ENCODE peak calls at places on chromosomes 1 and 21, in ten cellular contexts. M is cardiac fibroblast; H is activated naive CD4-positive, alpha-beta T cell; U is A172; S is GM04503; Y is HFFc6; I is caudate nucleus; F is naive thymus-derived CD4-positive, alpha-beta T cell; O is natural killer cell; V is right atrium auricular region. E is an unnamed sample.

GRCh38 chr1:87120779-87121178 is 206.3 kb downstream of the HS2ST1 start:
- DNase-seq in M (no peak), H (no peak), U (no peak), S (no peak), Y (no peak), I (no peak), F (no peak), O (no peak), V (no peak), E (no peak)

GRCh38 chr1:203402609-203403337 is 51.9 kb upstream of the FMOD start:
- DNase-seq in M (peak; percentile 86), H (no peak), U (peak; percentile 41), S (peak; percentile 83), Y (peak; percentile 77), I (no peak), F (no peak), O (no peak), V (no peak), E (no peak)

GRCh38 chr1:47776554-47777156 is 220.5 kb downstream of the TRABD2B start:
- DNase-seq in M (no peak), H (no peak), U (no peak), S (no peak), Y (no peak), I (no peak), F (no peak), O (no peak), V (no peak), E (no peak)

GRCh38 chr21:18430341-18430740 is 26.8 kb upstream of the TMPRSS15 start:
- DNase-seq in M (no peak), H (no peak), U (no peak), S (no peak), Y (no peak), I (no peak), F (no peak), O (no peak), V (no peak), E (no peak)

GRCh38 chr1:76425843-76426145 is 351.2 kb downstream of the ST6GALNAC3 start:
- DNase-seq in M (peak; percentile 69), H (no peak), U (peak; percentile 0), S (no peak), Y (peak; percentile 5), I (no peak), F (no peak), O (no peak), V (no peak), E (no peak)

GRCh38 chr1:245051349-245052221 is 103.2 kb upstream of the KIF26B start:
- DNase-seq in M (peak; percentile 81), H (no peak), U (no peak), S (no peak), Y (no peak), I (no peak), F (no peak), O (no peak), V (peak; percentile 74), E (no peak)

GRCh38 chr1:99766378-99766800 is at the start of gene FRRS1:
- DNase-seq in M (peak; percentile 80), H (no peak), U (peak; percentile 75), S (peak; percentile 10), Y (peak; percentile 8), I (no peak), F (peak; percentile 40), O (no peak), V (peak; percentile 75), E (peak; percentile 81)

GRCh38 chr21:28066051-28066450 is 926.6 kb downstream of the LTN1 start:
- DNase-seq in M (peak; percentile 36), H (no peak), U (no peak), S (no peak), Y (no peak), I (no peak), F (no peak), O (no peak), V (no peak), E (no peak)

GRCh38 chr1:204868340-204868700 is 2.3 kb upstream of the NFASC start:
- DNase-seq in M (no peak), H (no peak), U (no peak), S (no peak), Y (no peak), I (no peak), F (no peak), O (no peak), V (no peak), E (no peak)

GRCh38 chr1:205229399-205229861 is 1.7 kb downstream of the TMCC2 start:
- DNase-seq in M (peak; percentile 54), H (no peak), U (peak; percentile 64), S (no peak), Y (peak; percentile 26), I (peak; percentile 92), F (peak; percentile 69), O (no peak), V (no peak), E (peak; percentile 87)

GRCh38 chr1:85134583-85135455 is 66.0 kb downstream of the SYDE2 start:
- DNase-seq in M (peak; percentile 11), H (no peak), U (no peak), S (no peak), Y (peak; percentile 71), I (peak; percentile 1), F (no peak), O (no peak), V (no peak), E (no peak)

GRCh38 chr1:99570486-99571089 is 75.3 kb upstream of the PALMD start:
- DNase-seq in M (no peak), H (no peak), U (peak; percentile 25), S (no peak), Y (no peak), I (no peak), F (no peak), O (no peak), V (no peak), E (no peak)

GRCh38 chr1:21553116-21553926 is 44.1 kb downstream of the ALPL start:
- DNase-seq in M (peak; percentile 55), H (no peak), U (no peak), S (no peak), Y (peak; percentile 35), I (no peak), F (no peak), O (no peak), V (no peak), E (no peak)

GRCh38 chr1:234768171-234768568 is 158.2 kb upstream of the IRF2BP2 start:
- DNase-seq in M (no peak), H (no peak), U (no peak), S (no peak), Y (no peak), I (no peak), F (no peak), O (no peak), V (peak; percentile 50), E (peak; percentile 62)

GRCh38 chr1:221487781-221488520 is 253.9 kb downstream of the DUSP10 start:
- DNase-seq in M (peak; percentile 22), H (no peak), U (peak; percentile 90), S (no peak), Y (peak; percentile 72), I (no peak), F (no peak), O (no peak), V (no peak), E (no peak)

GRCh38 chr1:228062085-228062791 is 20.3 kb upstream of the ARF1 start:
- DNase-seq in M (no peak), H (no peak), U (no peak), S (no peak), Y (no peak), I (no peak), F (no peak), O (no peak), V (no peak), E (no peak)

GRCh38 chr1:198179556-198179981 is 22.8 kb downstream of the NEK7 start:
- DNase-seq in M (peak; percentile 45), H (no peak), U (peak; percentile 46), S (no peak), Y (no peak), I (no peak), F (peak; percentile 40), O (no peak), V (no peak), E (no peak)

GRCh38 chr1:215720121-215720520 is 153.0 kb downstream of the KCTD3 start:
- DNase-seq in M (peak; percentile 49), H (no peak), U (no peak), S (no peak), Y (no peak), I (no peak), F (no peak), O (no peak), V (no peak), E (no peak)

GRCh38 chr1:223702735-223703667 is 9.3 kb upstream of the CAPN2 start:
- DNase-seq in M (no peak), H (no peak), U (peak; percentile 91), S (peak; percentile 64), Y (peak; percentile 82), I (no peak), F (no peak), O (no peak), V (no peak), E (no peak)

GRCh38 chr1:31510304-31510703 is 66.0 kb upstream of the TINAGL1 start:
- DNase-seq in M (no peak), H (no peak), U (no peak), S (no peak), Y (no peak), I (no peak), F (no peak), O (no peak), V (no peak), E (no peak)

GRCh38 chr1:39620659-39621165 is 18.7 kb downstream of the HEYL start:
- DNase-seq in M (peak; percentile 48), H (no peak), U (no peak), S (no peak), Y (no peak), I (no peak), F (no peak), O (no peak), V (no peak), E (no peak)

GRCh38 chr1:94608852-94609570 is 67.5 kb upstream of the F3 start:
- DNase-seq in M (no peak), H (no peak), U (no peak), S (no peak), Y (no peak), I (no peak), F (no peak), O (no peak), V (no peak), E (no peak)

GRCh38 chr1:93222987-93223675 is 42.6 kb downstream of the CCDC18 start:
- DNase-seq in M (no peak), H (no peak), U (no peak), S (no peak), Y (no peak), I (no peak), F (no peak), O (no peak), V (no peak), E (no peak)

GRCh38 chr1:74689800-74690696 is 16.5 kb upstream of the ERICH3 start:
- DNase-seq in M (peak; percentile 72), H (no peak), U (peak; percentile 7), S (peak; percentile 14), Y (peak; percentile 62), I (peak; percentile 65), F (peak; percentile 38), O (no peak), V (no peak), E (peak; percentile 18)

GRCh38 chr1:113895961-113896360 is 8.6 kb upstream of the BCL2L15 start:
- DNase-seq in M (no peak), H (no peak), U (no peak), S (no peak), Y (no peak), I (no peak), F (no peak), O (no peak), V (no peak), E (no peak)

GRCh38 chr1:22037520-22037919 is 15.0 kb upstream of the CDC42 start:
- DNase-seq in M (no peak), H (no peak), U (no peak), S (no peak), Y (no peak), I (no peak), F (no peak), O (no peak), V (no peak), E (no peak)

GRCh38 chr1:56509713-56510641 is 69.4 kb downstream of the PLPP3 start:
- DNase-seq in M (no peak), H (no peak), U (no peak), S (no peak), Y (no peak), I (no peak), F (no peak), O (no peak), V (peak; percentile 52), E (no peak)

GRCh38 chr1:212607206-212607923 is 1.2 kb upstream of the ATF3 start:
- DNase-seq in M (no peak), H (no peak), U (no peak), S (no peak), Y (no peak), I (peak; percentile 3), F (no peak), O (peak; percentile 40), V (peak; percentile 72), E (peak; percentile 45)